ENCODE peak calls at places on chromosomes 3 and 15, in seven cellular contexts. One of them, this sample, is unnamed.
A peak's percentile ranks its signal among the peaks of the same experiment; 100 is the strongest.

GRCh38 chr3:182644013-182644412 is 149.3 kb upstream of the ATP11B start:
- DNase-seq in cardiac muscle cell: no peak
- DNase-seq in mesenchymal stem cell: no peak
- DNase-seq in aorta: no peak
- DNase-seq in epithelial cell of proximal tubule: no peak
- DNase-seq in foreskin fibroblast: no peak
- DNase-seq in astrocyte of the spinal cord: no peak
- DNase-seq in this sample: no peak

GRCh38 chr3:124701687-124702086 is 28.6 kb upstream of the UMPS start:
- DNase-seq in cardiac muscle cell: peak; percentile 36
- DNase-seq in epithelial cell of proximal tubule: peak; percentile 78
- DNase-seq in astrocyte of the spinal cord: peak; percentile 73
- DNase-seq in foreskin fibroblast: peak; percentile 32
- DNase-seq in mesenchymal stem cell: peak; percentile 52
- DNase-seq in aorta: no peak
- DNase-seq in this sample: no peak

GRCh38 chr3:112653209-112653871 is 12.4 kb upstream of the CCDC80 start:
- DNase-seq in mesenchymal stem cell: peak; percentile 90
- DNase-seq in epithelial cell of proximal tubule: no peak
- DNase-seq in aorta: no peak
- DNase-seq in cardiac muscle cell: peak; percentile 85
- DNase-seq in astrocyte of the spinal cord: peak; percentile 97
- DNase-seq in foreskin fibroblast: peak; percentile 97
- DNase-seq in this sample: no peak

GRCh38 chr3:166455724-166456123 is 618.5 kb upstream of the BCHE start:
- DNase-seq in foreskin fibroblast: no peak
- DNase-seq in cardiac muscle cell: no peak
- DNase-seq in mesenchymal stem cell: no peak
- DNase-seq in aorta: no peak
- DNase-seq in astrocyte of the spinal cord: peak; percentile 12
- DNase-seq in epithelial cell of proximal tubule: no peak
- DNase-seq in this sample: no peak

GRCh38 chr3:195911041-195911945 is 2.9 kb upstream of the TNK2 start:
- DNase-seq in epithelial cell of proximal tubule: no peak
- DNase-seq in astrocyte of the spinal cord: no peak
- DNase-seq in foreskin fibroblast: no peak
- DNase-seq in mesenchymal stem cell: no peak
- DNase-seq in aorta: peak; percentile 18
- DNase-seq in cardiac muscle cell: no peak
- DNase-seq in this sample: no peak

GRCh38 chr3:181976526-181976925 is 264.8 kb downstream of the SOX2 start:
- DNase-seq in aorta: no peak
- DNase-seq in mesenchymal stem cell: no peak
- DNase-seq in foreskin fibroblast: no peak
- DNase-seq in epithelial cell of proximal tubule: peak; percentile 13
- DNase-seq in cardiac muscle cell: no peak
- DNase-seq in astrocyte of the spinal cord: no peak
- DNase-seq in this sample: no peak

GRCh38 chr3:35744419-35744818 is 105.1 kb downstream of the ARPP21 start:
- DNase-seq in cardiac muscle cell: peak; percentile 20
- DNase-seq in aorta: no peak
- DNase-seq in epithelial cell of proximal tubule: peak; percentile 0
- DNase-seq in astrocyte of the spinal cord: no peak
- DNase-seq in foreskin fibroblast: no peak
- DNase-seq in mesenchymal stem cell: no peak
- DNase-seq in this sample: peak; percentile 13

GRCh38 chr15:91890614-91891013 is 37.1 kb downstream of the SLCO3A1 start:
- DNase-seq in epithelial cell of proximal tubule: no peak
- DNase-seq in cardiac muscle cell: peak; percentile 12
- DNase-seq in foreskin fibroblast: no peak
- DNase-seq in astrocyte of the spinal cord: peak; percentile 32
- DNase-seq in mesenchymal stem cell: no peak
- DNase-seq in aorta: no peak
- DNase-seq in this sample: no peak

GRCh38 chr15:33808720-33809119 is 159.6 kb upstream of the CHRM5 start:
- DNase-seq in cardiac muscle cell: peak; percentile 72
- DNase-seq in astrocyte of the spinal cord: peak; percentile 12
- DNase-seq in foreskin fibroblast: no peak
- DNase-seq in aorta: no peak
- DNase-seq in epithelial cell of proximal tubule: no peak
- DNase-seq in mesenchymal stem cell: no peak
- DNase-seq in this sample: no peak

GRCh38 chr3:17935217-17935616 is 192.8 kb upstream of the TBC1D5 start:
- DNase-seq in astrocyte of the spinal cord: no peak
- DNase-seq in mesenchymal stem cell: no peak
- DNase-seq in aorta: no peak
- DNase-seq in cardiac muscle cell: peak; percentile 11
- DNase-seq in epithelial cell of proximal tubule: no peak
- DNase-seq in foreskin fibroblast: no peak
- DNase-seq in this sample: no peak

GRCh38 chr15:57427367-57427821 is 51.1 kb downstream of the CGNL1 start:
- DNase-seq in foreskin fibroblast: peak; percentile 62
- DNase-seq in mesenchymal stem cell: peak; percentile 48
- DNase-seq in aorta: peak; percentile 59
- DNase-seq in astrocyte of the spinal cord: no peak
- DNase-seq in epithelial cell of proximal tubule: no peak
- DNase-seq in cardiac muscle cell: peak; percentile 68
- DNase-seq in this sample: peak; percentile 34

GRCh38 chr15:62906627-62907026 is 135.9 kb upstream of the TPM1 start:
- DNase-seq in epithelial cell of proximal tubule: no peak
- DNase-seq in cardiac muscle cell: no peak
- DNase-seq in mesenchymal stem cell: no peak
- DNase-seq in astrocyte of the spinal cord: no peak
- DNase-seq in aorta: no peak
- DNase-seq in foreskin fibroblast: no peak
- DNase-seq in this sample: no peak

GRCh38 chr3:48634661-48635221 is 520 bp downstream of the SLC26A6 start:
- DNase-seq in mesenchymal stem cell: peak; percentile 75
- DNase-seq in foreskin fibroblast: peak; percentile 53
- DNase-seq in aorta: peak; percentile 75
- DNase-seq in astrocyte of the spinal cord: peak; percentile 52
- DNase-seq in cardiac muscle cell: peak; percentile 66
- DNase-seq in epithelial cell of proximal tubule: no peak
- DNase-seq in this sample: peak; percentile 95

GRCh38 chr3:39409514-39410136 is 3.1 kb downstream of the RPSA start:
- DNase-seq in aorta: no peak
- DNase-seq in mesenchymal stem cell: no peak
- DNase-seq in epithelial cell of proximal tubule: no peak
- DNase-seq in astrocyte of the spinal cord: no peak
- DNase-seq in cardiac muscle cell: no peak
- DNase-seq in foreskin fibroblast: no peak
- DNase-seq in this sample: no peak
- H3K4me3 ChIP-seq in aorta: no peak overlapping the region
- H3K4me3 ChIP-seq in mesenchymal stem cell: no peak overlapping the region
- H3K4me3 ChIP-seq in epithelial cell of proximal tubule: no peak overlapping the region
- H3K4me3 ChIP-seq in astrocyte of the spinal cord: no peak overlapping the region
- H3K4me3 ChIP-seq in cardiac muscle cell: no peak overlapping the region
- H3K4me3 ChIP-seq in foreskin fibroblast: no peak overlapping the region
- H3K4me3 ChIP-seq in this sample: no peak overlapping the region

GRCh38 chr3:149459491-149460057 is 14.9 kb upstream of the TM4SF4 start:
- DNase-seq in aorta: no peak
- DNase-seq in astrocyte of the spinal cord: no peak
- DNase-seq in epithelial cell of proximal tubule: no peak
- DNase-seq in mesenchymal stem cell: no peak
- DNase-seq in foreskin fibroblast: no peak
- DNase-seq in cardiac muscle cell: no peak
- DNase-seq in this sample: no peak
- H3K4me3 ChIP-seq in aorta: no peak overlapping the region
- H3K4me3 ChIP-seq in astrocyte of the spinal cord: no peak overlapping the region
- H3K4me3 ChIP-seq in epithelial cell of proximal tubule: no peak overlapping the region
- H3K4me3 ChIP-seq in mesenchymal stem cell: no peak overlapping the region
- H3K4me3 ChIP-seq in foreskin fibroblast: no peak overlapping the region
- H3K4me3 ChIP-seq in cardiac muscle cell: no peak overlapping the region
- H3K4me3 ChIP-seq in this sample: no peak overlapping the region

DNA sequence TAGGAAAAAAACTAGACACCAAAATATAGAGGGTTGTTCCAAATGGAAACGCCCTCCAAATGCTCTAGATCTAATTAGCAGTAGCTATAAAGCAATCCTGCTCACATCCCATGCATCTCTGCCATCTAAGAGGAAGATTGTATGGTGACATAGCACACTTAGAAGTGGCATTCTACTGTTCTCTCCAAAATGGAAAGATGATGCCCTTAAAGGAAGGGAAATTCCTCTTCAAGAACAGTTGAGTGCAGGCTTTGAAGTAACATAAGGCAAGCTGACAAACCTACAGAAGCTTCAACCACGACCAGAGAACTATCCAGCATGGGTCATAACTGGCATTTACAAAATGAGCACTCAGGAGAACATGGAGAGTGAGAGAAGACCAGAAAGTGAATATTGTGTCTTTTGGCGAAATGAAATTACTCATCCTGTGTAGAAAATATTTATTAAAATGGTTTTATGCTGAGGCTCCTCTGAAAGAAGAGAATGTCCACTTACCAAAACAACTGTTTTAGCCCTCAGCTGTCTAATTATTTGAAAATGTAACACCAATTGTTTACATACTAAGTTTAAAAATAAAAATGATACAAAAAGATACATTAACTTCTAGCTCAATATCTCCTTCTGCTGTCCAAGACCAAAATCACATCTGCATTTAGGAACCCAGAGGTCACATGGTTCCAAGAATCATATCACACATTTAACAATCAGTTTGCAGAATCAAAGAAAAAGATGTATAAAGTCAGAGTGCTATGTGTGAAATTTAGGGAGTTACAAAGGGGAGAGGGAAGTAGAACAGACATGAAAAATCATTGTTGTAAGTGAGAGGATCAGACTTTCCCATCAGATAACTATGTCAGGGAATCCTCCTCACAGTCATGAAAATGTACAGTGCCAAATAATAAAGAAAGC is 216.9 kb downstream of the ATP8B4 start:
- DNase-seq in mesenchymal stem cell: peak; percentile 57
- DNase-seq in aorta: no peak
- DNase-seq in epithelial cell of proximal tubule: no peak
- DNase-seq in foreskin fibroblast: peak; percentile 15
- DNase-seq in cardiac muscle cell: peak; percentile 81
- DNase-seq in astrocyte of the spinal cord: peak; percentile 65
- DNase-seq in this sample: no peak
- H3K4me3 ChIP-seq in mesenchymal stem cell: no peak overlapping the region
- H3K4me3 ChIP-seq in aorta: no peak overlapping the region
- H3K4me3 ChIP-seq in epithelial cell of proximal tubule: no peak overlapping the region
- H3K4me3 ChIP-seq in foreskin fibroblast: no peak overlapping the region
- H3K4me3 ChIP-seq in cardiac muscle cell: no peak overlapping the region
- H3K4me3 ChIP-seq in astrocyte of the spinal cord: no peak overlapping the region
- H3K4me3 ChIP-seq in this sample: no peak overlapping the region

GRCh38 chr15:77738441-77739437 is 106.0 kb upstream of the LINGO1 start:
- DNase-seq in epithelial cell of proximal tubule: no peak
- DNase-seq in cardiac muscle cell: no peak
- DNase-seq in mesenchymal stem cell: no peak
- DNase-seq in astrocyte of the spinal cord: no peak
- DNase-seq in foreskin fibroblast: no peak
- DNase-seq in aorta: no peak
- DNase-seq in this sample: peak; percentile 78
- H3K4me3 ChIP-seq in epithelial cell of proximal tubule: no peak overlapping the region
- H3K4me3 ChIP-seq in cardiac muscle cell: no peak overlapping the region
- H3K4me3 ChIP-seq in mesenchymal stem cell: no peak overlapping the region
- H3K4me3 ChIP-seq in astrocyte of the spinal cord: no peak overlapping the region
- H3K4me3 ChIP-seq in foreskin fibroblast: no peak overlapping the region
- H3K4me3 ChIP-seq in aorta: no peak overlapping the region
- H3K4me3 ChIP-seq in this sample: no peak overlapping the region